ENCODE peak calls at places on chromosome 3, in four cellular contexts. F, K, X and L are unnamed samples.
A peak's percentile ranks its signal among the peaks of the same experiment; 100 is the strongest.

GRCh38 chr3:188217011-188217463 is 63.1 kb downstream of the LPP start:
- DNase-seq in F (no peak), K (no peak), X (no peak), L (no peak)

GRCh38 chr3:20890124-20890523 is 704.1 kb upstream of the SGO1 start:
- DNase-seq in X (no peak), K (no peak), F (no peak), L (no peak)

GRCh38 chr3:177521305-177521704 is 324.0 kb upstream of the TBL1XR1 start:
- DNase-seq in K (no peak), X (no peak), F (no peak), L (no peak)

GRCh38 chr3:97579365-97579764 is 185.2 kb upstream of the ARL6 start:
- DNase-seq in F (no peak), X (no peak), K (peak; percentile 77), L (no peak)

GRCh38 chr3:72490688-72491430 is 357.4 kb downstream of the SHQ1 start:
- DNase-seq in F (no peak), K (no peak), X (no peak), L (no peak)

GRCh38 chr3:126179825-126180476 is 435 bp downstream of the ALDH1L1 start:
- DNase-seq in K (no peak), F (no peak), X (no peak), L (peak; percentile 25)

GRCh38 chr3:143538577-143538981 is 309.7 kb downstream of the SLC9A9 start:
- DNase-seq in F (no peak), X (no peak), K (no peak), L (no peak)

GRCh38 chr3:110069641-110070538 is 732.5 kb upstream of the DPPA4 start:
- DNase-seq in F (no peak), K (peak; percentile 50), X (no peak), L (no peak)

GRCh38 chr3:11601446-11602241 is 42.1 kb downstream of the VGLL4 start:
- DNase-seq in X (no peak), F (no peak), K (no peak), L (peak; percentile 43)

GRCh38 chr3:179189764-179190163 is 41.6 kb downstream of the PIK3CA start:
- DNase-seq in X (no peak), K (no peak), F (peak; percentile 62), L (no peak)

GRCh38 chr3:60303160-60303559 is 948.1 kb downstream of the FHIT start:
- DNase-seq in K (no peak), X (no peak), F (no peak), L (no peak)

GRCh38 chr3:46695177-46695961 is 1.9 kb upstream of the ALS2CL start:
- DNase-seq in X (no peak), K (peak; percentile 53), F (peak; percentile 87), L (peak; percentile 47)

GRCh38 chr3:146326875-146327543 is 76.1 kb upstream of the PLSCR4 start:
- DNase-seq in X (no peak), F (no peak), K (no peak), L (peak; percentile 38)

GRCh38 chr3:68256635-68257034 is 602.2 kb upstream of the SUCLG2 start:
- DNase-seq in X (no peak), K (no peak), F (no peak), L (peak; percentile 29)

GRCh38 chr3:46200211-46200610 is 7.9 kb downstream of the CCR1 start:
- DNase-seq in X (no peak), F (no peak), K (no peak), L (no peak)

GRCh38 chr3:23671901-23672589 is 133.7 kb upstream of the UBE2E1 start:
- DNase-seq in X (no peak), K (no peak), F (no peak), L (no peak)

GRCh38 chr3:115239717-115240116 is 92.6 kb upstream of the ZBTB20 start:
- DNase-seq in X (peak; percentile 17), K (peak; percentile 99), F (peak; percentile 51), L (no peak)

GRCh38 chr3:20225769-20226168 is 39.8 kb upstream of the SGO1 start:
- DNase-seq in X (no peak), F (no peak), K (peak; percentile 9), L (peak; percentile 66)

GRCh38 chr3:187167795-187168194 is 28.5 kb upstream of the RPL39L start:
- DNase-seq in K (no peak), F (no peak), X (no peak), L (no peak)

GRCh38 chr3:40627095-40627494 is 102.3 kb downstream of the ZNF621 start:
- DNase-seq in K (no peak), F (no peak), X (no peak), L (no peak)

GRCh38 chr3:76668653-76669052 is 371.2 kb upstream of the ROBO2 start:
- DNase-seq in K (no peak), X (no peak), F (no peak), L (no peak)

GRCh38 chr3:99929409-99930139 is 111.9 kb downstream of the CMSS1 start:
- DNase-seq in K (no peak), X (no peak), F (no peak), L (no peak)

GRCh38 chr3:71854096-71854495 is 69.1 kb upstream of the PROK2 start:
- DNase-seq in F (no peak), X (no peak), K (no peak), L (no peak)

GRCh38 chr3:35723480-35724097 is 84.3 kb downstream of the ARPP21 start:
- DNase-seq in F (no peak), K (no peak), X (no peak), L (no peak)

GRCh38 chr3:78257956-78258530 is 1218.1 kb downstream of the ROBO2 start:
- DNase-seq in X (no peak), F (no peak), K (no peak), L (no peak)

GRCh38 chr3:67059443-67059842 is 61.3 kb downstream of the KBTBD8 start:
- DNase-seq in F (no peak), X (no peak), K (no peak), L (no peak)

GRCh38 chr3:73137736-73138403 is 76.4 kb downstream of the EBLN2 start:
- DNase-seq in K (no peak), X (no peak), F (no peak), L (no peak)

GRCh38 chr3:118400086-118400485 is 634.6 kb downstream of the IGSF11 start:
- DNase-seq in X (no peak), K (no peak), F (no peak), L (no peak)

GRCh38 chr3:54304867-54305266 is 182.5 kb downstream of the CACNA2D3 start:
- DNase-seq in F (no peak), X (no peak), K (no peak), L (no peak)

GRCh38 chr3:100891033-100891432 is 102.2 kb downstream of the ABI3BP start:
- DNase-seq in K (peak; percentile 48), X (no peak), F (no peak), L (no peak)

GRCh38 chr3:43286886-43287301 is 554 bp downstream of the SNRK start:
- DNase-seq in K (no peak), X (no peak), F (no peak), L (peak; percentile 43)

GRCh38 chr3:47855461-47856383 is 52.8 kb downstream of the DHX30 start:
- DNase-seq in K (no peak), F (peak; percentile 70), X (no peak), L (no peak)